ENCODE peak calls at places on chromosome 18, in six cellular contexts. One of them, this sample, is unnamed.

GRCh38 chr18:25923193-25923592 is 167.2 kb downstream of the SS18 start:
- DNase-seq in K562: no peak
- DNase-seq in H1: no peak
- DNase-seq in GM12891: no peak
- DNase-seq in HepG2: no peak
- DNase-seq in GM12878: no peak
- DNase-seq in this sample: no peak

GRCh38 chr18:22838639-22839487 is 94.3 kb upstream of the RBBP8 start:
- DNase-seq in HepG2: no peak
- DNase-seq in H1: no peak
- DNase-seq in GM12878: peak
- DNase-seq in GM12891: no peak
- DNase-seq in K562: no peak
- DNase-seq in this sample: no peak

GRCh38 chr18:10234912-10235439 is 219.5 kb upstream of the APCDD1 start:
- DNase-seq in GM12878: no peak
- DNase-seq in H1: no peak
- DNase-seq in HepG2: no peak
- DNase-seq in K562: no peak
- DNase-seq in GM12891: no peak
- DNase-seq in this sample: no peak

GRCh38 chr18:49018553-49018943 is 67.8 kb upstream of the SMAD7 start:
- DNase-seq in H1: no peak
- DNase-seq in K562: no peak
- DNase-seq in GM12891: no peak
- DNase-seq in GM12878: no peak
- DNase-seq in HepG2: no peak
- DNase-seq in this sample: no peak

GRCh38 chr18:31233550-31234306 is 71.1 kb upstream of the DSC1 start:
- DNase-seq in K562: no peak
- DNase-seq in GM12891: no peak
- DNase-seq in H1: no peak
- DNase-seq in HepG2: peak
- DNase-seq in GM12878: no peak
- DNase-seq in this sample: no peak

GRCh38 chr18:75277629-75277966 is 67.0 kb downstream of the TSHZ1 start:
- DNase-seq in HepG2: no peak
- DNase-seq in GM12878: no peak
- DNase-seq in GM12891: no peak
- DNase-seq in K562: no peak
- DNase-seq in H1: no peak
- DNase-seq in this sample: no peak

GRCh38 chr18:76721207-76721996 is 101.0 kb upstream of the ZNF236 start:
- DNase-seq in GM12878: no peak
- DNase-seq in GM12891: no peak
- DNase-seq in K562: no peak
- DNase-seq in H1: no peak
- DNase-seq in HepG2: no peak
- DNase-seq in this sample: no peak

GRCh38 chr18:44882163-44882881 is 201.6 kb downstream of the SETBP1 start:
- DNase-seq in GM12891: no peak
- DNase-seq in GM12878: no peak
- DNase-seq in K562: no peak
- DNase-seq in HepG2: no peak
- DNase-seq in H1: no peak
- DNase-seq in this sample: no peak

GRCh38 chr18:77055429-77056310 is 76.9 kb downstream of the MBP start:
- DNase-seq in H1: no peak
- DNase-seq in GM12891: no peak
- DNase-seq in HepG2: no peak
- DNase-seq in GM12878: no peak
- DNase-seq in K562: no peak
- DNase-seq in this sample: no peak

GRCh38 chr18:6874316-6874715 is 144.8 kb downstream of the ARHGAP28 start:
- DNase-seq in HepG2: no peak
- DNase-seq in H1: no peak
- DNase-seq in GM12878: no peak
- DNase-seq in K562: no peak
- DNase-seq in GM12891: no peak
- DNase-seq in this sample: no peak

GRCh38 chr18:44887227-44887631 is 206.5 kb downstream of the SETBP1 start:
- DNase-seq in GM12891: peak
- DNase-seq in H1: no peak
- DNase-seq in K562: no peak
- DNase-seq in HepG2: no peak
- DNase-seq in GM12878: peak
- DNase-seq in this sample: no peak

GRCh38 chr18:48153641-48154481 is 223.4 kb upstream of the SMAD2 start:
- DNase-seq in GM12878: no peak
- DNase-seq in H1: no peak
- DNase-seq in K562: no peak
- DNase-seq in GM12891: no peak
- DNase-seq in HepG2: peak
- DNase-seq in this sample: no peak

GRCh38 chr18:47953471-47953931 is 23.0 kb upstream of the SMAD2 start:
- DNase-seq in K562: no peak
- DNase-seq in GM12878: no peak
- DNase-seq in HepG2: no peak
- DNase-seq in GM12891: no peak
- DNase-seq in H1: no peak
- DNase-seq in this sample: no peak

GRCh38 chr18:58851874-58852273 is 12.8 kb upstream of the ZNF532 start:
- DNase-seq in GM12878: no peak
- DNase-seq in H1: no peak
- DNase-seq in K562: no peak
- DNase-seq in GM12891: no peak
- DNase-seq in HepG2: no peak
- DNase-seq in this sample: no peak

GRCh38 chr18:61334491-61334850 is 1.2 kb downstream of the CDH20 start:
- DNase-seq in HepG2: no peak
- DNase-seq in GM12878: no peak
- DNase-seq in GM12891: no peak
- DNase-seq in K562: no peak
- DNase-seq in H1: peak
- DNase-seq in this sample: no peak

GRCh38 chr18:61331051-61331450 is 2.2 kb upstream of the CDH20 start:
- DNase-seq in GM12878: no peak
- DNase-seq in HepG2: no peak
- DNase-seq in K562: no peak
- DNase-seq in H1: no peak
- DNase-seq in GM12891: no peak
- DNase-seq in this sample: no peak

GRCh38 chr18:61333746-61334490 is 688 bp downstream of the CDH20 start:
- DNase-seq in GM12878: no peak
- DNase-seq in K562: no peak
- DNase-seq in HepG2: no peak
- DNase-seq in GM12891: no peak
- DNase-seq in H1: peak
- DNase-seq in this sample: no peak

GRCh38 chr18:61334951-61335736 is 1.9 kb downstream of the CDH20 start:
- DNase-seq in HepG2: no peak
- DNase-seq in GM12891: no peak
- DNase-seq in H1: no peak
- DNase-seq in K562: no peak
- DNase-seq in GM12878: no peak
- DNase-seq in this sample: no peak

GRCh38 chr18:61333271-61333745 is at the start of gene CDH20:
- DNase-seq in GM12878: no peak
- DNase-seq in H1: peak
- DNase-seq in GM12891: no peak
- DNase-seq in K562: no peak
- DNase-seq in HepG2: no peak
- DNase-seq in this sample: no peak
- TF ChIP-seq TAF1 in GM12878: no peak
- TF ChIP-seq TAF1 in H1: peak
- TF ChIP-seq TAF1 in GM12891: no peak
- TF ChIP-seq TAF1 in K562: no peak
- TF ChIP-seq TAF1 in HepG2: no peak
- TF ChIP-seq TAF1 in this sample: no peak

DNA sequence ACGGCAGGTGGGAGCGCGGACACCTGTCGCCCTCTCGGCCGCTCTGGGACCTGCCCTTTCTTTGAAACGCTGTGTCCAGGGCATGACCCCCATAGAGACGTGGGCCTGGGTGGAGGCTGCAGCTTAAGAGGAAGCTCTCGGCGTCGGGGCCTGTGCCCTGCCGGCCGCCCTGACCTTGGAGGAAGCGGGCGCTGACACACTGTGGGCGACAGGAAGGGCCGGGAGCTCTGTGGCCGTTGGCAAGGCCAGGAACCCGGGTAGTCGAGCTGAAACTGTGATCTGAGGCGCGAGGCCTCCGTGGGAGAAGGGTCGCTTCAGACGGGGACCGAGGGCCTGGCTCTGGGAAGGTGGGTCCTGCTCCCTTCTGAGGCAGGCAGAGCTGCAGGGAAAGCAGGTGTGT is 28.2 kb downstream of the KCNG2 start:
- DNase-seq in GM12878: no peak
- DNase-seq in GM12891: no peak
- DNase-seq in HepG2: no peak
- DNase-seq in K562: no peak
- DNase-seq in H1: peak
- DNase-seq in this sample: no peak
- TF ChIP-seq POLR2A in GM12878: no peak
- TF ChIP-seq POLR2A in GM12891: no peak
- TF ChIP-seq POLR2A in HepG2: no peak
- TF ChIP-seq POLR2A in K562: no peak
- TF ChIP-seq POLR2A in H1: no peak
- TF ChIP-seq POLR2A in this sample: no peak

DNA sequence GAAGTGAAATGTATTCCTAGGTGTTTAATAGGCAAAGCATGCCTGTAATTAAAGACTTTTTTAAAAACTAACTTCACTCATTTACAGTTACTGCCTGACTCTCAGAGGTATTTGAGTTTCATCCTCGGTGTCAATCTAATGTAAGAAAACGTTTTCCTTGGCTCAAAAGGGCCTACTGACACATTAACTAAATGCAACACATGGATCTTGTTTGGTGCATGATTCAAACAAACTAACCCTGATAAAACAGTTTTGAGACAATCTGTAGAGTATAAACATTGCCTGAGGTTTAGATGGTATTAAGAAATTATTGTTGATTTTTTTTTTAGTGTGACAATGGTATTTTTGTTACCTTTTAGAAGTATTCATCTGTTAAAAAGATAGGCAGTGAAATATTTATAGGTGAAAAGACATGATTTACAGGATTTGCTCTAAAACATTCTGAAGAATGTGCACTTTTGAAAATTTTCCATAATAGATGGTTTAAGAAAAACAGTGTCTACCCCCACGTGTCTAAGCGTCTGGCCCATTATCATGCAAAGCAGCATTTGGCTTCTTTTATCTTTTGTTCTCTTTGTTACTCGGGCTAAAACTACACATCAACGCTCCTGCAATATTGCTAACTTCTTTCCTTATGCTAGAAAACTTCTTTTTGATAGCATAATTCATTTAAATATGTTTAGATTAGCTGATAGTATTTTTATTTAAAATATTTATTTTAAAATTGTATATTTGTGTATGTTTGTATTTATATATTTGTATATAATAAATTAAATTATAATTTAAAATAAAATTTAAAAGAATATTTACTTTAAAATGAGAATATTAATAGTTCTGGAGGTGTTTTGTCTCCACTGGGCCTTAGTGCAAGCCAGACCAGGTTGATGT is 160.2 kb upstream of the NDUFV2 start:
- DNase-seq in GM12891: no peak
- DNase-seq in H1: no peak
- DNase-seq in HepG2: no peak
- DNase-seq in K562: no peak
- DNase-seq in GM12878: no peak
- DNase-seq in this sample: no peak
- TF ChIP-seq TAF1 in GM12891: no peak
- TF ChIP-seq TAF1 in H1: no peak
- TF ChIP-seq TAF1 in HepG2: no peak
- TF ChIP-seq TAF1 in K562: no peak
- TF ChIP-seq TAF1 in GM12878: no peak
- TF ChIP-seq TAF1 in this sample: no peak

GRCh38 chr18:3594760-3595241 is 144.8 kb downstream of the TGIF1 start:
- DNase-seq in H1: no peak
- DNase-seq in GM12878: no peak
- DNase-seq in GM12891: no peak
- DNase-seq in K562: peak
- DNase-seq in HepG2: peak
- DNase-seq in this sample: no peak
- TF ChIP-seq POLR2A in H1: no peak
- TF ChIP-seq POLR2A in GM12878: no peak
- TF ChIP-seq POLR2A in GM12891: no peak
- TF ChIP-seq POLR2A in K562: no peak
- TF ChIP-seq POLR2A in HepG2: no peak
- TF ChIP-seq POLR2A in this sample: no peak

DNA sequence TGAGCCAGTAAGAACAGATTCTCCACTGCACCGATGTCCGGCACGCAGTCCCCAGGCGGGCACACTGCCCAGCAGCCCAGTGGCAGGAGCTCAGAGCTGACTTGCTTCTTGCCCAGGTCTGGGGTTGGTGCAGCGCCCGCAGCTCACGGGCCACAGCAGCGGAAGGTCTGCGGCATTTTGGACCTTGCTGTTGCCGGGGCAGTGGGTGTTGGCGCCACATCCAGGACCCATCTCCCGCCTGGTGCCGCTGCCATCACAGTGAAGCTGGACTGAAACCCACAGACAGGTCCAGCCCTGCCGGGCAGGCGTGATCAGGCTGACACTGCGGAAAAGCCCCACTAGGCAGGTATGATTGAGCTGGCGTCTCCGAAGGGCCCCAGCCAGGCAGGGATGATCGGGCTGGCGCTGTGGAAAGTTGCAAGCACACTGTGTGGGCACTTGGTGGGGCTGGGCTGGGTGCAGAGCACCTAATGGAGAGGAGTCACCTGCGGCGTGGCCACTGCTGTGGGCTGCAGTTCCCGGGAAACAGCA is 75.5 kb downstream of the SLC66A2 start:
- DNase-seq in H1: no peak
- DNase-seq in GM12878: no peak
- DNase-seq in K562: no peak
- DNase-seq in GM12891: no peak
- DNase-seq in HepG2: no peak
- DNase-seq in this sample: no peak
- TF ChIP-seq TAF1 in H1: no peak
- TF ChIP-seq TAF1 in GM12878: no peak
- TF ChIP-seq TAF1 in K562: no peak
- TF ChIP-seq TAF1 in GM12891: no peak
- TF ChIP-seq TAF1 in HepG2: no peak
- TF ChIP-seq TAF1 in this sample: no peak

DNA sequence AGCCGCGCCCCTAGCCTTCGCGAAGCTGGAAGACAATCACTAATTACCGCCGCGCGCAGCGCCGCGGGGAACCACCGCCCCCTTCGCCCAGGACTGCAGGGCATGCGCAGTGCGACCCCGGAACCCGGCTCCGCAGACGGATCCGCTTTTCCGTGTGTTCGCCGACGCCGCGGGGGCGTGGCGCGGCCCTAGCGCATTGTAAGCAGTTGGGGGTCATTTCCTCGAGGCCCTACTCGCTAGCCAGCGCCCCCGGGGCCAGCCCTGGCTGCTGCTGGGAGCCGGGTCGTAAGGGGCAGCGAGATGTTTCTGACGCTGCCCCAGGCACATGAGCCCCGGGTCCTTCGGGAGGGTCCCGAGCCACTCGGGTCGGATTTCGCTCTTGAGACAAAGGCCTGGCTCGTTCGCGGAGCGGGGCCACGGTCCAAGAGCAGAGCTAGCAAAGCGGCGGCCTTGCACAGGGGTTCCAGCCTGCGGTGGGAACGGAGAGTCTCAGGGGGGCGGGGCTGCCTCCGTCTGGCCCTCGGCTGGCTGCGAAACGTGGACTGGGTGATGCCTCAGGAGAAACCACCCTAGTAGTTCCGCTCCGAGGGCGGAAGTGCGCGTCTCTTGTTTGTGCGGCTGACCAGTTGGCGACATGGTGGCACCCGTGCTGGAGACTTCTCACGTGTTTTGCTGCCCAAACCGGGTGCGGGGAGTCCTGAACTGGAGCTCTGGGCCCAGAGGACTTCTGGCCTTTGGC is at the start of the genes ELP2 and SLC39A6:
- DNase-seq in GM12891: peak
- DNase-seq in HepG2: peak
- DNase-seq in H1: peak
- DNase-seq in K562: peak
- DNase-seq in GM12878: peak
- DNase-seq in this sample: peak
- TF ChIP-seq POLR2A in GM12891: peak
- TF ChIP-seq POLR2A in HepG2: peak
- TF ChIP-seq POLR2A in H1: no peak
- TF ChIP-seq POLR2A in K562: peak
- TF ChIP-seq POLR2A in GM12878: peak
- TF ChIP-seq POLR2A in this sample: peak